ENCODE peak calls at places on chromosomes 11 and 22, in eight cellular contexts. One of them, this sample, is unnamed.

GRCh38 chr22:38429460-38430128 is 25.4 kb downstream of the KCNJ4 start:
- DNase-seq in sigmoid colon: no peak
- DNase-seq in transverse colon: no peak
- DNase-seq in HL-60: no peak
- DNase-seq in endothelial cell of umbilical vein: peak
- DNase-seq in stomach: no peak
- DNase-seq in HCT116: no peak
- DNase-seq in Panc1: no peak
- DNase-seq in this sample: no peak

GRCh38 chr11:3080104-3080503 is 22.9 kb upstream of the CARS1 start:
- DNase-seq in sigmoid colon: no peak
- DNase-seq in transverse colon: no peak
- DNase-seq in HL-60: no peak
- DNase-seq in endothelial cell of umbilical vein: no peak
- DNase-seq in stomach: no peak
- DNase-seq in HCT116: no peak
- DNase-seq in Panc1: no peak
- DNase-seq in this sample: no peak

GRCh38 chr11:61637287-61637686 is 42.9 kb upstream of the DAGLA start:
- DNase-seq in sigmoid colon: no peak
- DNase-seq in transverse colon: no peak
- DNase-seq in HL-60: no peak
- DNase-seq in endothelial cell of umbilical vein: no peak
- DNase-seq in stomach: no peak
- DNase-seq in HCT116: no peak
- DNase-seq in Panc1: no peak
- DNase-seq in this sample: no peak

GRCh38 chr22:24555496-24556253 is at the start of gene SNRPD3:
- DNase-seq in sigmoid colon: peak
- DNase-seq in transverse colon: peak
- DNase-seq in HL-60: peak
- DNase-seq in endothelial cell of umbilical vein: peak
- DNase-seq in stomach: peak
- DNase-seq in HCT116: peak
- DNase-seq in Panc1: peak
- DNase-seq in this sample: peak

GRCh38 chr11:31921066-31921465 is 109.9 kb upstream of the PAX6 start:
- DNase-seq in sigmoid colon: no peak
- DNase-seq in transverse colon: no peak
- DNase-seq in HL-60: no peak
- DNase-seq in endothelial cell of umbilical vein: no peak
- DNase-seq in stomach: no peak
- DNase-seq in HCT116: no peak
- DNase-seq in Panc1: no peak
- DNase-seq in this sample: no peak

GRCh38 chr22:29369460-29369859 is 18.9 kb downstream of the AP1B1 start:
- DNase-seq in sigmoid colon: peak
- DNase-seq in transverse colon: peak
- DNase-seq in HL-60: peak
- DNase-seq in endothelial cell of umbilical vein: peak
- DNase-seq in stomach: no peak
- DNase-seq in HCT116: no peak
- DNase-seq in Panc1: no peak
- DNase-seq in this sample: no peak

GRCh38 chr22:30878516-30879365 is 89.8 kb downstream of the MORC2 start:
- DNase-seq in sigmoid colon: no peak
- DNase-seq in transverse colon: no peak
- DNase-seq in HL-60: no peak
- DNase-seq in endothelial cell of umbilical vein: no peak
- DNase-seq in stomach: no peak
- DNase-seq in HCT116: no peak
- DNase-seq in Panc1: no peak
- DNase-seq in this sample: no peak

GRCh38 chr22:31496735-31497146 is 405 bp downstream of the SFI1 start:
- DNase-seq in sigmoid colon: peak
- DNase-seq in transverse colon: peak
- DNase-seq in HL-60: peak
- DNase-seq in endothelial cell of umbilical vein: no peak
- DNase-seq in stomach: no peak
- DNase-seq in HCT116: no peak
- DNase-seq in Panc1: no peak
- DNase-seq in this sample: no peak

GRCh38 chr11:67411785-67412152 is 3.7 kb upstream of the CARNS1 start:
- DNase-seq in sigmoid colon: no peak
- DNase-seq in transverse colon: no peak
- DNase-seq in HL-60: no peak
- DNase-seq in endothelial cell of umbilical vein: no peak
- DNase-seq in stomach: no peak
- DNase-seq in HCT116: no peak
- DNase-seq in Panc1: no peak
- DNase-seq in this sample: no peak

GRCh38 chr11:89436071-89436470 is 55.1 kb downstream of the NOX4 start:
- DNase-seq in sigmoid colon: no peak
- DNase-seq in transverse colon: no peak
- DNase-seq in HL-60: no peak
- DNase-seq in endothelial cell of umbilical vein: peak
- DNase-seq in stomach: no peak
- DNase-seq in HCT116: no peak
- DNase-seq in Panc1: no peak
- DNase-seq in this sample: no peak

GRCh38 chr11:64713031-64713780 is 9.8 kb downstream of the NRXN2 start:
- DNase-seq in sigmoid colon: no peak
- DNase-seq in transverse colon: peak
- DNase-seq in HL-60: peak
- DNase-seq in endothelial cell of umbilical vein: peak
- DNase-seq in stomach: peak
- DNase-seq in HCT116: no peak
- DNase-seq in Panc1: no peak
- DNase-seq in this sample: peak

GRCh38 chr22:16783930-16784354 is 41.3 kb downstream of the XKR3 start:
- DNase-seq in sigmoid colon: no peak
- DNase-seq in transverse colon: no peak
- DNase-seq in HL-60: no peak
- DNase-seq in endothelial cell of umbilical vein: no peak
- DNase-seq in stomach: no peak
- DNase-seq in HCT116: peak
- DNase-seq in Panc1: no peak
- DNase-seq in this sample: no peak

GRCh38 chr11:92002568-92002967 is 222.1 kb upstream of the FAT3 start:
- DNase-seq in sigmoid colon: no peak
- DNase-seq in transverse colon: no peak
- DNase-seq in HL-60: no peak
- DNase-seq in endothelial cell of umbilical vein: no peak
- DNase-seq in stomach: no peak
- DNase-seq in HCT116: no peak
- DNase-seq in Panc1: no peak
- DNase-seq in this sample: no peak

DNA sequence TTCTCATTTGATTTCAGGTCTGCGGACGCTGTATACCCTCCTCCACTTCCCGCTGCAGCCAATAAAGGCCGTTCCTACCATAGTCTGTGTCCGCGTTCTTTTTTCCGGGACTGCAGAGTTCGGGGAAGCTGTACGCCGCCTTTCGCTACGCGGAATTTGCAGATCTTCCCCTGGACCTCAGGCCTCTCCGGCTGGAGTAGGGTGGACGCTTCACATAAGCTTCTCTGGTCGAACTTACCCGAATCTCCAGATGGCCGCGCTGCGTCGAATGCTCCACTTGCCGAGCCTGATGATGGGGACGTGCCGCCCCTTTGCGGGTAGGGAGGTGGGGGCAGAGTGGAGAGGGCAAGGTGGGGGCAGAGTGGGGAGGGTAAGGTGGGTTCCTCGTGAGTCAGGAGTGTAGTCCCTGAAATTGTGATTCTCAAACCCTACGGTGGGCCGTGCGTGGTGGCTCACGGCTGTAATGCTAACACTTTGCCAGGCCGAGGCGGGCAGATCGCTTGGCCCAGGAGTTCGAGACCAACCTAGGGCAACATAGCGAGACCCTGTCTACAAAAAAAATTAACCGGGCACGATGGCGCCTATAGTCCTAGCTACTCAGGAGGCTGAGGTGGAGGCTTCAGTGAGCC is 632 bp downstream of the CSKMT start:
- DNase-seq in sigmoid colon: peak
- DNase-seq in transverse colon: peak
- DNase-seq in HL-60: peak
- DNase-seq in endothelial cell of umbilical vein: no peak
- DNase-seq in stomach: peak
- DNase-seq in HCT116: no peak
- DNase-seq in Panc1: no peak
- DNase-seq in this sample: peak
- TF ChIP-seq POLR2AphosphoS5 in sigmoid colon: no peak
- TF ChIP-seq POLR2AphosphoS5 in transverse colon: no peak
- TF ChIP-seq POLR2AphosphoS5 in HL-60: peak
- TF ChIP-seq POLR2AphosphoS5 in endothelial cell of umbilical vein: no peak
- TF ChIP-seq POLR2AphosphoS5 in stomach: no peak
- TF ChIP-seq POLR2AphosphoS5 in HCT116: peak
- TF ChIP-seq POLR2AphosphoS5 in Panc1: no peak
- TF ChIP-seq POLR2AphosphoS5 in this sample: no peak

GRCh38 chr11:57645716-57646085 is 4.0 kb downstream of the YPEL4 start:
- DNase-seq in sigmoid colon: no peak
- DNase-seq in transverse colon: no peak
- DNase-seq in HL-60: no peak
- DNase-seq in endothelial cell of umbilical vein: no peak
- DNase-seq in stomach: no peak
- DNase-seq in HCT116: no peak
- DNase-seq in Panc1: no peak
- DNase-seq in this sample: no peak

GRCh38 chr11:57641426-57641825 is 8.3 kb downstream of the YPEL4 start:
- DNase-seq in sigmoid colon: no peak
- DNase-seq in transverse colon: no peak
- DNase-seq in HL-60: peak
- DNase-seq in endothelial cell of umbilical vein: peak
- DNase-seq in stomach: no peak
- DNase-seq in HCT116: no peak
- DNase-seq in Panc1: no peak
- DNase-seq in this sample: no peak

GRCh38 chr11:57646221-57646620 is 3.5 kb downstream of the YPEL4 start:
- DNase-seq in sigmoid colon: peak
- DNase-seq in transverse colon: no peak
- DNase-seq in HL-60: no peak
- DNase-seq in endothelial cell of umbilical vein: no peak
- DNase-seq in stomach: no peak
- DNase-seq in HCT116: no peak
- DNase-seq in Panc1: no peak
- DNase-seq in this sample: no peak

GRCh38 chr11:57644748-57645715 is 4.7 kb downstream of the YPEL4 start:
- DNase-seq in sigmoid colon: peak
- DNase-seq in transverse colon: peak
- DNase-seq in HL-60: peak
- DNase-seq in endothelial cell of umbilical vein: peak
- DNase-seq in stomach: peak
- DNase-seq in HCT116: peak
- DNase-seq in Panc1: no peak
- DNase-seq in this sample: peak

GRCh38 chr11:57643802-57644201 is 5.9 kb downstream of the YPEL4 start:
- DNase-seq in sigmoid colon: no peak
- DNase-seq in transverse colon: no peak
- DNase-seq in HL-60: no peak
- DNase-seq in endothelial cell of umbilical vein: peak
- DNase-seq in stomach: no peak
- DNase-seq in HCT116: no peak
- DNase-seq in Panc1: no peak
- DNase-seq in this sample: no peak
- TF ChIP-seq POLR2AphosphoS5 in sigmoid colon: no peak
- TF ChIP-seq POLR2AphosphoS5 in transverse colon: no peak
- TF ChIP-seq POLR2AphosphoS5 in HL-60: no peak
- TF ChIP-seq POLR2AphosphoS5 in endothelial cell of umbilical vein: no peak
- TF ChIP-seq POLR2AphosphoS5 in stomach: no peak
- TF ChIP-seq POLR2AphosphoS5 in HCT116: no peak
- TF ChIP-seq POLR2AphosphoS5 in Panc1: no peak
- TF ChIP-seq POLR2AphosphoS5 in this sample: no peak

DNA sequence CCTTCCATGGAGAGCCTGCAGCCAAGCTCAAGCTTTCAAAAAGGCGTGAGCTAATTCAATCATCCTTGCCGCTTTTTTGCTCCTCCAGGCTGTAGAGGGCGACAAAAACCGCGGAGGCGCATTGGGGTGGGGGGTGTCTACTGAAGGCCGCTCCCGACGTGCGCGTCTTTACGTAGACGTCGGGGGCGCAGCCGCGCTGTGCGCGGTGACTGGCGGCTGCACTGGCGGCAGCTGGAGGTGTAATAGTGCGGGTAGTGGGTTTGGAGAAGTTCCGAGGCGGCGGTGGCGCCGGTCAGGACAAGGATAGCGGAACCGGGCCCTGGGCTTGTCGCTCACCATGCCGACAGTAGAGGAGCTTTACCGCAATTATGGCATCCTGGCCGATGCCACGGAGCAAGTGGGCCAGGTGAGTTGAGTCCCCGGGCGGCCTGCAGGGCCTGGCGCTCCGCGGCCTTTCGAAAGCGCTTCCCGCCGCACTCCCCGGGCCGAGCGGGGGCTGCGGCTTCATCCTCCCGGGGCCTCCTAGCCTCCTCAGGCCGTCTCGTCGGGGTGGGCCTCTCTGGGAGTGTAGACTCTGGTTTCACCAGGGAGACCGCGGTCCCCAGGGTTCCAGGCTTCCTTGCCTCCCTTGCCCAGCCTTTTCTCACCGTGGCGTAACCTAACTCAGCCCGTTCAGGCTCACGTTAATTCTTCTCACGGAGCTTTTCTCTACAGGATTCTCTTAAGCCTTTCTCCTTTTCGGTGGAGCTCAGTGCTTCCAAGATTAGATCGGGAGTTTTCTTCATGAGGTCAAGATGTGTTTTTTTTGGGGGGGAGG is at the start of gene API5:
- DNase-seq in sigmoid colon: peak
- DNase-seq in transverse colon: peak
- DNase-seq in HL-60: peak
- DNase-seq in endothelial cell of umbilical vein: peak
- DNase-seq in stomach: peak
- DNase-seq in HCT116: peak
- DNase-seq in Panc1: peak
- DNase-seq in this sample: peak
- TF ChIP-seq POLR2AphosphoS5 in sigmoid colon: peak
- TF ChIP-seq POLR2AphosphoS5 in transverse colon: peak
- TF ChIP-seq POLR2AphosphoS5 in HL-60: peak
- TF ChIP-seq POLR2AphosphoS5 in endothelial cell of umbilical vein: peak
- TF ChIP-seq POLR2AphosphoS5 in stomach: peak
- TF ChIP-seq POLR2AphosphoS5 in HCT116: peak
- TF ChIP-seq POLR2AphosphoS5 in Panc1: peak
- TF ChIP-seq POLR2AphosphoS5 in this sample: peak

DNA sequence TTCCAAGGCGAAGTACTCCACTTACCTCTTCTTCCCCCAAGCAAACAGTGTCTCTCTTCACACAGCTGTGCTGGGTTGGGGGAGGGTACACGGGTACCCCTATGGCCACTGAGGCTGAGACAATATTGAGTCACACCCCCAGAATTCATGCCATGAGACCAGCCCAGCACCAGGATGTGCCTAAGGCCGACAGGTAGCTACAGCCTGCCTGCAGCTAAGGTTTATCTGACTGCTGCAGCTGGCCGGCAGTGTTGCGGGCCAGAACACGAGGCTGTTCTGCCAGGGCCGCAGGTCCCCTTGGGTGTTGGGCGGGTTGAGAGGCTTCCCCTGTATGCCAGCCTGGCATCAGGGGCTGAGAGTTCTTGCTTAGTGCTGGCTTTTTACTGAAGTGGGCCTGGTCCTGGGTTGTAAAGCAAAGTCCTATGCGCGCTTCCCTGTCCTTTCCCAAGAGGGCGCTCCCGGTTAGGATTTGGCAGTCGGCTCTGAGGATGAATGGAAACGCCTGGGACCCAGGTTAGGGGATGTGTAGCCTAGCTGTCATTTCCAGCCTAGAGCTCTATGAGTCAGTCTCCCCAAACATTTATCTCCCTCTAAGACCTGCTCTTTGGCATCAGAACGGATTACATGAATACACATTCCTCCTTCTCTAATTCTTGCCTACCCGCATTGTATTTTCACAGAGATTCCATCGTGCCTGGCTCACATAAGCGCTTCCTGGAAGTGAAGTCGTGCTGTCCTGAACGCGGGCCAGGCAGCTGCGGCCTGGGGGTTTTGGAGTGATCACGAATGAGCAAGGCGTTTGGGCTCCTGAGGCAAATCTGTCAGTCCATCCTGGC is 7.1 kb downstream of the USP18 start:
- DNase-seq in sigmoid colon: peak
- DNase-seq in transverse colon: peak
- DNase-seq in HL-60: peak
- DNase-seq in endothelial cell of umbilical vein: peak
- DNase-seq in stomach: peak
- DNase-seq in HCT116: peak
- DNase-seq in Panc1: no peak
- DNase-seq in this sample: peak
- TF ChIP-seq POLR2AphosphoS5 in sigmoid colon: no peak
- TF ChIP-seq POLR2AphosphoS5 in transverse colon: peak
- TF ChIP-seq POLR2AphosphoS5 in HL-60: no peak
- TF ChIP-seq POLR2AphosphoS5 in endothelial cell of umbilical vein: no peak
- TF ChIP-seq POLR2AphosphoS5 in stomach: no peak
- TF ChIP-seq POLR2AphosphoS5 in HCT116: no peak
- TF ChIP-seq POLR2AphosphoS5 in Panc1: no peak
- TF ChIP-seq POLR2AphosphoS5 in this sample: no peak